ENCODE peak calls at places on chromosomes 6 and 20, in six cellular contexts. L, P, U, H, J and O are unnamed samples.
A peak's percentile ranks its signal among the peaks of the same experiment; 100 is the strongest.

GRCh38 chr20:61823242-61823641 is 242.4 kb downstream of the TAF4 start:
- DNase-seq in L (no peak), P (no peak), U (no peak), H (no peak), J (no peak), O (no peak)

GRCh38 chr6:3813150-3813780 is 35.9 kb upstream of the FAM50B start:
- DNase-seq in L (peak; percentile 62), P (no peak), U (no peak), H (no peak), J (peak; percentile 10), O (no peak)

GRCh38 chr6:125477849-125478248 is 176.1 kb upstream of the HDDC2 start:
- DNase-seq in L (no peak), P (no peak), U (no peak), H (no peak), J (no peak), O (no peak)

GRCh38 chr6:127824061-127824460 is 76.8 kb downstream of the THEMIS start:
- DNase-seq in L (no peak), P (no peak), U (no peak), H (no peak), J (no peak), O (no peak)

GRCh38 chr6:5996701-5997419 is 9.9 kb downstream of the NRN1 start:
- DNase-seq in L (peak; percentile 25), P (no peak), U (no peak), H (no peak), J (peak; percentile 25), O (no peak)

GRCh38 chr20:62439218-62439617 is 11.9 kb upstream of the RBBP8NL start:
- DNase-seq in L (no peak), P (no peak), U (no peak), H (no peak), J (no peak), O (no peak)

GRCh38 chr6:5499644-5500306 is 238.5 kb downstream of the FARS2 start:
- DNase-seq in L (no peak), P (no peak), U (no peak), H (no peak), J (no peak), O (no peak)

GRCh38 chr6:108174371-108175175 is 8.8 kb downstream of the NR2E1 start:
- DNase-seq in L (no peak), P (no peak), U (no peak), H (no peak), J (no peak), O (no peak)

GRCh38 chr6:149895702-149896310 is 2.1 kb downstream of the RAET1E start:
- DNase-seq in L (peak; percentile 30), P (no peak), U (peak; percentile 53), H (no peak), J (no peak), O (no peak)

GRCh38 chr6:110233769-110234374 is 53.6 kb downstream of the CDC40 start:
- DNase-seq in L (no peak), P (no peak), U (no peak), H (no peak), J (no peak), O (no peak)

GRCh38 chr6:149060300-149060984 is 257.1 kb upstream of the TAB2 start:
- DNase-seq in L (peak; percentile 23), P (peak; percentile 37), U (no peak), H (no peak), J (no peak), O (no peak)

GRCh38 chr20:44720994-44721784 is 6.0 kb downstream of the CCN5 start:
- DNase-seq in L (peak; percentile 47), P (no peak), U (peak; percentile 72), H (no peak), J (no peak), O (peak; percentile 69)

GRCh38 chr6:167141667-167142432 is 15.9 kb downstream of the GPR31 start:
- DNase-seq in L (peak; percentile 56), P (peak; percentile 41), U (peak; percentile 61), H (no peak), J (peak; percentile 21), O (peak; percentile 30)

GRCh38 chr6:154257074-154257473 is 99.5 kb downstream of the IPCEF1 start:
- DNase-seq in L (no peak), P (no peak), U (no peak), H (no peak), J (no peak), O (no peak)

GRCh38 chr6:97548354-97548753 is 265.3 kb upstream of the MMS22L start:
- DNase-seq in L (no peak), P (no peak), U (no peak), H (no peak), J (no peak), O (no peak)

GRCh38 chr6:145784683-145785082 is 29.9 kb downstream of the FBXO30 start:
- DNase-seq in L (peak; percentile 20), P (no peak), U (no peak), H (no peak), J (no peak), O (no peak)

GRCh38 chr20:43037605-43038309 is 151.9 kb downstream of the PTPRT start:
- DNase-seq in L (no peak), P (no peak), U (no peak), H (no peak), J (no peak), O (no peak)
- TF ChIP-seq CTCF in L (no peak), P (no peak), U (no peak), H (no peak), J (no peak), O (no peak)

GRCh38 chr6:33451606-33452005 is 2.8 kb upstream of the ZBTB9 start:
- DNase-seq in L (no peak), P (no peak), U (no peak), H (no peak), J (no peak), O (no peak)
- H3K27ac ChIP-seq in L (no peak overlapping the region), P (no peak overlapping the region), U (peak overlapping the region; percentile 73), H (no peak overlapping the region), J (no peak overlapping the region), O (no peak overlapping the region)

DNA sequence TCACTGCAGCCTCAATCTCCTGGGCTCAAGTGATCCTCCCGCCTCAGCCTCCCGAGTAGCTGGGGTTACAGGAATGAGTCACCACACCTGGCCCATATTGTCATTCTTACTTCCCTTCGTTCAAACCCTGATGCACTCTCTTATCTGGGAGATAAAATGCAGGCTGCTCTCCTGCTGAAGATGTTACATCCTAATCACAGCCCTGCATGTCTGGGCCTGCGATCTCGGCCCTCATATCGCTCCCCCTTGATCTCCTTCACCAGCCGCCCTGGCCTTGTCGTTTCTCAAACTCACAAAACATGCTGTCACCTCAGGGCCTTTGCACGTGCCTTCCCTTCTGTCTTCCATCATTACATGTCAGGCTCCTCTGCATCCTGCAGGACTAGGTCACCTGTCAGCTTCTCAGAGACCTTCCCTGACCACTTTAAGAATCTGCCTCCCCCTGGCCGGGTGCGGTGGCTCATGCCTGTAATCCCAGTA is 8.8 kb upstream of the C20orf203 start:
- DNase-seq in L (no peak), P (no peak), U (no peak), H (no peak), J (no peak), O (no peak)
- TF ChIP-seq CTCF in L (no peak), P (no peak), U (no peak), H (no peak), J (no peak), O (no peak)

DNA sequence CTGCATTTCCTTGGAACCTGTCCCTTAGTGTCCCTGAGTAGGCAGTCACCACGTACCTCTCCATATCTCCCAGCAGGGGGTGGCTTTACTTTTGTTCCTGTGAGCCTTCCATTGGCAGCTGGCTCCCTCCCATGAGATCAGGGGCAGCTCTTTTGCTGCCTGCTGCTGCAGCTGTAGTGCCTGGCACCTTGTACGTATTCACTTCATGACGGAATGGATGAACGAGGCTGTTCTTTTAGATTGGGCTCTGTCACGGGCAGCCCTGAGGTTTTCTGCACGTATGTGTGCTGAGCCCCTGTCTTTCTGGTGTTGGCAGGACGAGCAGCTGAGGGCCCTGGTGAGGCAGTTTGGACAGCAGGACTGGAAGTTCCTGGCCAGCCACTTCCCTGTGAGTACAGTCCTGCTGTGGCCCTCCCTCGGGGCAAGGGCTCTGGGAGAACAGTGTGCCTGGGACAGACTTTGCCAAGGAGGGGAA is 14.6 kb downstream of the MYBL2 start:
- DNase-seq in L (peak; percentile 33), P (no peak), U (no peak), H (no peak), J (no peak), O (no peak)
- H3K27ac ChIP-seq in L (no peak overlapping the region), P (no peak overlapping the region), U (no peak overlapping the region), H (no peak overlapping the region), J (no peak overlapping the region), O (no peak overlapping the region)